ENCODE peak calls at places on chromosomes 5 and 9, in six cellular contexts. One of them, this sample, is unnamed. For H3K9me3 and H3K4me1, the result is how much of the 10 kb centered on the place peaks cover.

GRCh38 chr9:115220339-115221009 is 102.5 kb upstream of the TNC start:
- DNase-seq in effector memory CD4-positive, alpha-beta T cell: no peak
- DNase-seq in left ventricle myocardium inferior: no peak
- DNase-seq in mammary epithelial cell: peak
- DNase-seq in heart left ventricle: no peak
- DNase-seq in CD4-positive, CD25-positive, alpha-beta regulatory T cell: no peak
- DNase-seq in this sample: no peak

GRCh38 chr5:40276426-40277102 is 403.2 kb upstream of the PTGER4 start:
- DNase-seq in effector memory CD4-positive, alpha-beta T cell: no peak
- DNase-seq in left ventricle myocardium inferior: no peak
- DNase-seq in mammary epithelial cell: no peak
- DNase-seq in heart left ventricle: no peak
- DNase-seq in CD4-positive, CD25-positive, alpha-beta regulatory T cell: no peak
- DNase-seq in this sample: no peak

GRCh38 chr5:143248822-143249579 is 154.5 kb downstream of the NR3C1 start:
- DNase-seq in effector memory CD4-positive, alpha-beta T cell: no peak
- DNase-seq in left ventricle myocardium inferior: no peak
- DNase-seq in mammary epithelial cell: peak
- DNase-seq in heart left ventricle: no peak
- DNase-seq in CD4-positive, CD25-positive, alpha-beta regulatory T cell: no peak
- DNase-seq in this sample: no peak

GRCh38 chr9:126708178-126708577 is 94.5 kb downstream of the LMX1B start:
- DNase-seq in effector memory CD4-positive, alpha-beta T cell: no peak
- DNase-seq in left ventricle myocardium inferior: no peak
- DNase-seq in mammary epithelial cell: no peak
- DNase-seq in heart left ventricle: no peak
- DNase-seq in CD4-positive, CD25-positive, alpha-beta regulatory T cell: no peak
- DNase-seq in this sample: no peak

GRCh38 chr9:125593581-125593980 is 113.4 kb downstream of the MAPKAP1 start:
- DNase-seq in effector memory CD4-positive, alpha-beta T cell: no peak
- DNase-seq in left ventricle myocardium inferior: no peak
- DNase-seq in mammary epithelial cell: no peak
- DNase-seq in heart left ventricle: no peak
- DNase-seq in CD4-positive, CD25-positive, alpha-beta regulatory T cell: no peak
- DNase-seq in this sample: no peak

GRCh38 chr9:23555849-23556248 is 270.2 kb downstream of the ELAVL2 start:
- DNase-seq in effector memory CD4-positive, alpha-beta T cell: no peak
- DNase-seq in left ventricle myocardium inferior: no peak
- DNase-seq in mammary epithelial cell: no peak
- DNase-seq in heart left ventricle: no peak
- DNase-seq in CD4-positive, CD25-positive, alpha-beta regulatory T cell: no peak
- DNase-seq in this sample: no peak

GRCh38 chr5:145554399-145554798 is 280.7 kb downstream of the PRELID2 start:
- DNase-seq in effector memory CD4-positive, alpha-beta T cell: no peak
- DNase-seq in left ventricle myocardium inferior: no peak
- DNase-seq in mammary epithelial cell: peak
- DNase-seq in heart left ventricle: peak
- DNase-seq in CD4-positive, CD25-positive, alpha-beta regulatory T cell: no peak
- DNase-seq in this sample: no peak

GRCh38 chr9:72149231-72149975 is at the start of gene GDA:
- DNase-seq in effector memory CD4-positive, alpha-beta T cell: no peak
- DNase-seq in left ventricle myocardium inferior: no peak
- DNase-seq in mammary epithelial cell: peak
- DNase-seq in heart left ventricle: no peak
- DNase-seq in CD4-positive, CD25-positive, alpha-beta regulatory T cell: no peak
- DNase-seq in this sample: no peak

GRCh38 chr5:36108758-36109245 is 42.1 kb upstream of the UGT3A2 start:
- DNase-seq in effector memory CD4-positive, alpha-beta T cell: no peak
- DNase-seq in left ventricle myocardium inferior: no peak
- DNase-seq in mammary epithelial cell: no peak
- DNase-seq in heart left ventricle: no peak
- DNase-seq in CD4-positive, CD25-positive, alpha-beta regulatory T cell: no peak
- DNase-seq in this sample: no peak

GRCh38 chr5:45437746-45438145 is 258.4 kb downstream of the HCN1 start:
- DNase-seq in effector memory CD4-positive, alpha-beta T cell: no peak
- DNase-seq in left ventricle myocardium inferior: no peak
- DNase-seq in mammary epithelial cell: no peak
- DNase-seq in heart left ventricle: no peak
- DNase-seq in CD4-positive, CD25-positive, alpha-beta regulatory T cell: no peak
- DNase-seq in this sample: no peak

GRCh38 chr5:175655411-175655810 is 2.5 kb upstream of the HRH2 start:
- DNase-seq in effector memory CD4-positive, alpha-beta T cell: no peak
- DNase-seq in left ventricle myocardium inferior: no peak
- DNase-seq in mammary epithelial cell: no peak
- DNase-seq in heart left ventricle: no peak
- DNase-seq in CD4-positive, CD25-positive, alpha-beta regulatory T cell: no peak
- DNase-seq in this sample: no peak

GRCh38 chr9:91483835-91484234 is 60.2 kb upstream of the NFIL3 start:
- DNase-seq in effector memory CD4-positive, alpha-beta T cell: no peak
- DNase-seq in left ventricle myocardium inferior: no peak
- DNase-seq in mammary epithelial cell: no peak
- DNase-seq in heart left ventricle: no peak
- DNase-seq in CD4-positive, CD25-positive, alpha-beta regulatory T cell: no peak
- DNase-seq in this sample: no peak

GRCh38 chr9:3775968-3776367 is 250.2 kb upstream of the RFX3 start:
- DNase-seq in effector memory CD4-positive, alpha-beta T cell: no peak
- DNase-seq in left ventricle myocardium inferior: no peak
- DNase-seq in mammary epithelial cell: no peak
- DNase-seq in heart left ventricle: no peak
- DNase-seq in CD4-positive, CD25-positive, alpha-beta regulatory T cell: no peak
- DNase-seq in this sample: no peak

GRCh38 chr5:179171816-179172745 is 111.9 kb downstream of the ZNF354C start:
- DNase-seq in effector memory CD4-positive, alpha-beta T cell: no peak
- DNase-seq in left ventricle myocardium inferior: no peak
- DNase-seq in mammary epithelial cell: no peak
- DNase-seq in heart left ventricle: no peak
- DNase-seq in CD4-positive, CD25-positive, alpha-beta regulatory T cell: no peak
- DNase-seq in this sample: no peak

GRCh38 chr5:128436825-128437224 is 101.2 kb downstream of the FBN2 start:
- DNase-seq in effector memory CD4-positive, alpha-beta T cell: no peak
- DNase-seq in left ventricle myocardium inferior: no peak
- DNase-seq in mammary epithelial cell: peak
- DNase-seq in heart left ventricle: no peak
- DNase-seq in CD4-positive, CD25-positive, alpha-beta regulatory T cell: no peak
- DNase-seq in this sample: no peak

GRCh38 chr9:98520221-98520920 is 188.4 kb downstream of the GABBR2 start:
- DNase-seq in effector memory CD4-positive, alpha-beta T cell: no peak
- DNase-seq in left ventricle myocardium inferior: no peak
- DNase-seq in mammary epithelial cell: no peak
- DNase-seq in heart left ventricle: no peak
- DNase-seq in CD4-positive, CD25-positive, alpha-beta regulatory T cell: no peak
- DNase-seq in this sample: no peak

GRCh38 chr9:107153336-107153735 is 129.7 kb upstream of the RAD23B start:
- DNase-seq in effector memory CD4-positive, alpha-beta T cell: no peak
- DNase-seq in left ventricle myocardium inferior: no peak
- DNase-seq in mammary epithelial cell: no peak
- DNase-seq in heart left ventricle: no peak
- DNase-seq in CD4-positive, CD25-positive, alpha-beta regulatory T cell: no peak
- DNase-seq in this sample: no peak

GRCh38 chr9:95379630-95380029 is 62.1 kb upstream of the FANCC start:
- DNase-seq in effector memory CD4-positive, alpha-beta T cell: no peak
- DNase-seq in left ventricle myocardium inferior: no peak
- DNase-seq in mammary epithelial cell: no peak
- DNase-seq in heart left ventricle: no peak
- DNase-seq in CD4-positive, CD25-positive, alpha-beta regulatory T cell: peak
- DNase-seq in this sample: peak

GRCh38 chr5:59367791-59368394 is 525.6 kb downstream of the PDE4D start:
- DNase-seq in effector memory CD4-positive, alpha-beta T cell: peak
- DNase-seq in left ventricle myocardium inferior: peak
- DNase-seq in mammary epithelial cell: peak
- DNase-seq in heart left ventricle: peak
- DNase-seq in CD4-positive, CD25-positive, alpha-beta regulatory T cell: peak
- DNase-seq in this sample: peak

GRCh38 chr5:123142957-123143356 is 53.9 kb downstream of the PRDM6 start:
- DNase-seq in effector memory CD4-positive, alpha-beta T cell: no peak
- DNase-seq in left ventricle myocardium inferior: no peak
- DNase-seq in mammary epithelial cell: no peak
- DNase-seq in heart left ventricle: no peak
- DNase-seq in CD4-positive, CD25-positive, alpha-beta regulatory T cell: no peak
- DNase-seq in this sample: no peak

GRCh38 chr9:94108584-94108983 is 24.3 kb downstream of the PTPDC1 start:
- DNase-seq in effector memory CD4-positive, alpha-beta T cell: no peak
- DNase-seq in left ventricle myocardium inferior: peak
- DNase-seq in mammary epithelial cell: no peak
- DNase-seq in heart left ventricle: peak
- DNase-seq in CD4-positive, CD25-positive, alpha-beta regulatory T cell: no peak
- DNase-seq in this sample: no peak

DNA sequence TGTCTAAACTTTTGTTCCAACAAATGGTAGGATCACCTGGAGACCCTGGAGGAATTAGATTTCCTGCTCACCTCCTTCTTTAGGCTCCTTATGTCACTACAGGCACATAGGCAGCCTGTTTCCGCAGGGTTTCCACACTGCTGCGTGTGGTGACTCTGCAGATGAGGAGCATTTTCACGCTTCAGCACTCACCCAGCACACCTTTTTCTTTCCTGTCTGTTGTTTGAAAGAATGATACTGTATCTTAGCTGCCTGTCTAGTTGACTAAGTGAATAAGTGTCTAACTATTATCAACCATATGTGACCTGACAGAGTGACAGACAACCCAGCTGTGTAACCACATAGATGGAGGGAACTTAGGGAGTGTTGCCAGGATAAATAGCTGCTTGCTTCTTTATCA is 36.1 kb downstream of the ZNF510 start:
- DNase-seq in effector memory CD4-positive, alpha-beta T cell: no peak
- DNase-seq in left ventricle myocardium inferior: no peak
- DNase-seq in mammary epithelial cell: no peak
- DNase-seq in heart left ventricle: no peak
- DNase-seq in CD4-positive, CD25-positive, alpha-beta regulatory T cell: no peak
- DNase-seq in this sample: no peak
- H3K9me3 ChIP-seq in effector memory CD4-positive, alpha-beta T cell: under half
- H3K9me3 ChIP-seq in left ventricle myocardium inferior: half or more
- H3K9me3 ChIP-seq in mammary epithelial cell: under half
- H3K9me3 ChIP-seq in heart left ventricle: half or more
- H3K9me3 ChIP-seq in CD4-positive, CD25-positive, alpha-beta regulatory T cell: half or more
- H3K9me3 ChIP-seq in this sample: under half

GRCh38 chr9:133305731-133306130 is 30.3 kb downstream of the SURF6 start:
- DNase-seq in effector memory CD4-positive, alpha-beta T cell: no peak
- DNase-seq in left ventricle myocardium inferior: no peak
- DNase-seq in mammary epithelial cell: no peak
- DNase-seq in heart left ventricle: no peak
- DNase-seq in CD4-positive, CD25-positive, alpha-beta regulatory T cell: no peak
- DNase-seq in this sample: no peak
- H3K27ac ChIP-seq in effector memory CD4-positive, alpha-beta T cell: no peak
- H3K27ac ChIP-seq in left ventricle myocardium inferior: no peak
- H3K27ac ChIP-seq in mammary epithelial cell: no peak
- H3K27ac ChIP-seq in heart left ventricle: no peak
- H3K27ac ChIP-seq in CD4-positive, CD25-positive, alpha-beta regulatory T cell: no peak
- H3K27ac ChIP-seq in this sample: no peak

GRCh38 chr5:150789431-150789830 is 10.9 kb downstream of the SMIM3 start:
- DNase-seq in effector memory CD4-positive, alpha-beta T cell: no peak
- DNase-seq in left ventricle myocardium inferior: no peak
- DNase-seq in mammary epithelial cell: no peak
- DNase-seq in heart left ventricle: no peak
- DNase-seq in CD4-positive, CD25-positive, alpha-beta regulatory T cell: no peak
- DNase-seq in this sample: no peak
- H3K4me1 ChIP-seq in effector memory CD4-positive, alpha-beta T cell: under half
- H3K4me1 ChIP-seq in left ventricle myocardium inferior: half or more
- H3K4me1 ChIP-seq in mammary epithelial cell: under half
- H3K4me1 ChIP-seq in heart left ventricle: under half
- H3K4me1 ChIP-seq in CD4-positive, CD25-positive, alpha-beta regulatory T cell: under half
- H3K4me1 ChIP-seq in this sample: under half

GRCh38 chr9:86572904-86573303 is 218.7 kb upstream of the TUT7 start:
- DNase-seq in effector memory CD4-positive, alpha-beta T cell: no peak
- DNase-seq in left ventricle myocardium inferior: no peak
- DNase-seq in mammary epithelial cell: no peak
- DNase-seq in heart left ventricle: no peak
- DNase-seq in CD4-positive, CD25-positive, alpha-beta regulatory T cell: no peak
- DNase-seq in this sample: no peak
- H3K9me3 ChIP-seq in effector memory CD4-positive, alpha-beta T cell: under half
- H3K9me3 ChIP-seq in left ventricle myocardium inferior: under half
- H3K9me3 ChIP-seq in mammary epithelial cell: under half
- H3K9me3 ChIP-seq in heart left ventricle: under half
- H3K9me3 ChIP-seq in CD4-positive, CD25-positive, alpha-beta regulatory T cell: under half
- H3K9me3 ChIP-seq in this sample: under half

GRCh38 chr5:17411436-17411835 is 86.6 kb upstream of the TAF11L2 start:
- DNase-seq in effector memory CD4-positive, alpha-beta T cell: no peak
- DNase-seq in left ventricle myocardium inferior: no peak
- DNase-seq in mammary epithelial cell: peak
- DNase-seq in heart left ventricle: no peak
- DNase-seq in CD4-positive, CD25-positive, alpha-beta regulatory T cell: no peak
- DNase-seq in this sample: no peak

GRCh38 chr5:17413691-17414090 is 84.3 kb upstream of the TAF11L2 start:
- DNase-seq in effector memory CD4-positive, alpha-beta T cell: no peak
- DNase-seq in left ventricle myocardium inferior: no peak
- DNase-seq in mammary epithelial cell: no peak
- DNase-seq in heart left ventricle: no peak
- DNase-seq in CD4-positive, CD25-positive, alpha-beta regulatory T cell: no peak
- DNase-seq in this sample: no peak

GRCh38 chr5:17415282-17415681 is 82.7 kb upstream of the TAF11L2 start:
- DNase-seq in effector memory CD4-positive, alpha-beta T cell: no peak
- DNase-seq in left ventricle myocardium inferior: no peak
- DNase-seq in mammary epithelial cell: no peak
- DNase-seq in heart left ventricle: no peak
- DNase-seq in CD4-positive, CD25-positive, alpha-beta regulatory T cell: no peak
- DNase-seq in this sample: no peak

GRCh38 chr5:17412760-17413671 is 85.0 kb upstream of the TAF11L2 start:
- DNase-seq in effector memory CD4-positive, alpha-beta T cell: no peak
- DNase-seq in left ventricle myocardium inferior: no peak
- DNase-seq in mammary epithelial cell: no peak
- DNase-seq in heart left ventricle: no peak
- DNase-seq in CD4-positive, CD25-positive, alpha-beta regulatory T cell: no peak
- DNase-seq in this sample: no peak
- H3K27ac ChIP-seq in effector memory CD4-positive, alpha-beta T cell: no peak
- H3K27ac ChIP-seq in left ventricle myocardium inferior: no peak
- H3K27ac ChIP-seq in mammary epithelial cell: no peak
- H3K27ac ChIP-seq in heart left ventricle: no peak
- H3K27ac ChIP-seq in CD4-positive, CD25-positive, alpha-beta regulatory T cell: no peak
- H3K27ac ChIP-seq in this sample: no peak

DNA sequence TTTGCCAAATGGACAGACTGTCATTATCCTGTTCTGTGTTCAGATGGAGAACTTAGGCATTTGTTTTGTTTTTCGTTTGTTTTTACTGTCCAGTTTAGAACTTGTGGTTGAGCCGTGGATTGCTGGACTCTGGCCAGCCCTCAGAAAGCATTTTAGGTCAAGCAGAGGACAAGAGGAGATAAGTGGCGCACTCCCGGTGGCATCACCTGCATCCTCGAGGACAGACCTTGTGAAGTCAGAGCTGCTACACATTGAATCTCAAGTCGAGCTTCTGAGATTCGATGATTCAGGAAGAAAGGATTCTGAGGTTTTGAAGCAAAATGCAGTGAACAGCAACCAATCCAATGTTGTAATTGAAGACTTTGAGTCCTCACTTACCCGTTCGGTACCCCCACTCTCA is 8.9 kb downstream of the MTRR start:
- DNase-seq in effector memory CD4-positive, alpha-beta T cell: no peak
- DNase-seq in left ventricle myocardium inferior: no peak
- DNase-seq in mammary epithelial cell: no peak
- DNase-seq in heart left ventricle: no peak
- DNase-seq in CD4-positive, CD25-positive, alpha-beta regulatory T cell: no peak
- DNase-seq in this sample: no peak
- H3K4me1 ChIP-seq in effector memory CD4-positive, alpha-beta T cell: under half
- H3K4me1 ChIP-seq in left ventricle myocardium inferior: under half
- H3K4me1 ChIP-seq in mammary epithelial cell: under half
- H3K4me1 ChIP-seq in heart left ventricle: under half
- H3K4me1 ChIP-seq in CD4-positive, CD25-positive, alpha-beta regulatory T cell: under half
- H3K4me1 ChIP-seq in this sample: under half